ENCODE peak calls at places on chromosome 10, in nine cellular contexts. D is activated CD8-positive, alpha-beta memory T cell treated with anti-CD3 and anti-CD28 coated beads for 24 hours; Y is dermis microvascular lymphatic vessel endothelial cell; L is stimulated activated CD4-positive, alpha-beta T cell treated with anti-CD3 and anti-CD28 coated beads, TNF-alpha, amount 100 ng/mL, for 24 hours; J is cardiac fibroblast; A is breast epithelium; K is HT1080; N is T-cell; O is HL-60. R is an unnamed sample.

GRCh38 chr10:126387041-126387908 is 1.0 kb downstream of the ADAM12 start:
- DNase-seq in D (peak; percentile 57), Y (peak; percentile 28), L (peak; percentile 45), J (peak; percentile 81), A (peak; percentile 71), K (no peak), N (no peak), O (no peak), R (no peak)

GRCh38 chr10:78977761-78978305 is 90.9 kb upstream of the ZMIZ1 start:
- DNase-seq in D (no peak), Y (no peak), L (no peak), J (peak; percentile 88), A (no peak), K (peak; percentile 93), N (no peak), O (peak; percentile 63), R (peak; percentile 73)

GRCh38 chr10:88966785-88967184 is 14.2 kb upstream of the ACTA2 start:
- DNase-seq in D (no peak), Y (no peak), L (no peak), J (no peak), A (no peak), K (no peak), N (no peak), O (no peak), R (peak; percentile 30)

GRCh38 chr10:43816351-43817321 is 168.0 kb upstream of the ZNF32 start:
- DNase-seq in D (peak; percentile 82), Y (no peak), L (peak; percentile 67), J (peak; percentile 96), A (no peak), K (peak; percentile 75), N (peak; percentile 46), O (no peak), R (no peak)

GRCh38 chr10:24360286-24361127 is 151.6 kb downstream of the KIAA1217 start:
- DNase-seq in D (no peak), Y (peak; percentile 64), L (peak; percentile 38), J (peak; percentile 83), A (peak; percentile 67), K (peak; percentile 60), N (no peak), O (no peak), R (peak; percentile 95)

GRCh38 chr10:112912441-112912911 is 37.6 kb upstream of the TCF7L2 start:
- DNase-seq in D (no peak), Y (peak; percentile 74), L (no peak), J (peak; percentile 73), A (no peak), K (peak; percentile 74), N (no peak), O (peak; percentile 10), R (no peak)

GRCh38 chr10:121914661-121915060 is 13.2 kb downstream of the ATE1 start:
- DNase-seq in D (no peak), Y (no peak), L (no peak), J (no peak), A (no peak), K (no peak), N (no peak), O (no peak), R (no peak)

GRCh38 chr10:56269181-56269580 is 91.9 kb downstream of the ZWINT start:
- DNase-seq in D (no peak), Y (no peak), L (no peak), J (no peak), A (no peak), K (peak; percentile 5), N (no peak), O (no peak), R (no peak)

GRCh38 chr10:8055420-8056349 is 1.2 kb downstream of the GATA3 start:
- DNase-seq in D (peak; percentile 82), Y (no peak), L (no peak), J (no peak), A (peak; percentile 52), K (no peak), N (no peak), O (no peak), R (no peak)

GRCh38 chr10:43417950-43418768 is 9.2 kb upstream of the HNRNPF start:
- DNase-seq in D (peak; percentile 75), Y (peak; percentile 72), L (peak; percentile 51), J (no peak), A (no peak), K (peak; percentile 44), N (peak; percentile 7), O (peak; percentile 98), R (no peak)

GRCh38 chr10:76319666-76320065 is 888.2 kb downstream of the LRMDA start:
- DNase-seq in D (no peak), Y (no peak), L (no peak), J (no peak), A (no peak), K (no peak), N (no peak), O (no peak), R (no peak)

GRCh38 chr10:123792579-123792978 is 99.0 kb downstream of the CPXM2 start:
- DNase-seq in D (no peak), Y (no peak), L (no peak), J (no peak), A (no peak), K (no peak), N (no peak), O (no peak), R (no peak)

R was measured in tibial nerve.